ENCODE peak calls at places on chromosome 18, in four cellular contexts. C is kidney epithelial cell; K is frontal cortex; X is effector CD4-positive, alpha-beta T cell. Q is an unnamed sample.

GRCh38 chr18:68796936-68797690 is 767 bp upstream of the CCDC102B start:
- DNase-seq in C (peak), K (no peak), X (no peak), Q (no peak)

GRCh38 chr18:6086731-6087130 is 191.4 kb upstream of the TMEM200C start:
- DNase-seq in C (no peak), K (no peak), X (no peak), Q (no peak)

GRCh38 chr18:54734059-54734458 is 94.2 kb upstream of the RAB27B start:
- DNase-seq in C (peak), K (no peak), X (no peak), Q (no peak)

GRCh38 chr18:46771141-46771540 is 14.3 kb upstream of the ST8SIA5 start:
- DNase-seq in C (no peak), K (no peak), X (no peak), Q (no peak)

GRCh38 chr18:79542876-79543750 is 136.5 kb upstream of the CTDP1 start:
- DNase-seq in C (no peak), K (no peak), X (no peak), Q (no peak)

GRCh38 chr18:60693426-60693825 is 320.9 kb upstream of the MC4R start:
- DNase-seq in C (no peak), K (no peak), X (no peak), Q (no peak)

GRCh38 chr18:63177259-63177658 is 142.3 kb downstream of the BCL2 start:
- DNase-seq in C (no peak), K (no peak), X (no peak), Q (no peak)

GRCh38 chr18:45962461-45962860 is 4.7 kb downstream of the EPG5 start:
- DNase-seq in C (peak), K (no peak), X (peak), Q (no peak)

GRCh38 chr18:42298744-42299685 is 344.0 kb downstream of the PIK3C3 start:
- DNase-seq in C (no peak), K (peak), X (peak), Q (peak)

GRCh38 chr18:39486268-39486667 is 1920.7 kb upstream of the CELF4 start:
- DNase-seq in C (no peak), K (no peak), X (no peak), Q (no peak)

GRCh38 chr18:57107141-57107832 is 39.6 kb upstream of the BOD1L2 start:
- DNase-seq in C (no peak), K (no peak), X (no peak), Q (peak)

GRCh38 chr18:61917870-61918269 is 25.1 kb upstream of the RNF152 start:
- DNase-seq in C (no peak), K (no peak), X (no peak), Q (no peak)

GRCh38 chr18:61398961-61399632 is 65.9 kb downstream of the CDH20 start:
- DNase-seq in C (no peak), K (no peak), X (no peak), Q (no peak)

GRCh38 chr18:59400407-59400806 is 41.3 kb upstream of the LMAN1 start:
- DNase-seq in C (no peak), K (no peak), X (no peak), Q (no peak)

GRCh38 chr18:7572837-7573236 is 5.7 kb downstream of the PTPRM start:
- DNase-seq in C (no peak), K (no peak), X (no peak), Q (no peak)

GRCh38 chr18:58670561-58671121 is 624 bp upstream of the MALT1 start:
- DNase-seq in C (no peak), K (no peak), X (no peak), Q (no peak)

GRCh38 chr18:74221081-74221480 is 70.7 kb downstream of the CYB5A start:
- DNase-seq in C (no peak), K (no peak), X (no peak), Q (no peak)

GRCh38 chr18:47758000-47758399 is 172.5 kb downstream of the SMAD2 start:
- DNase-seq in C (no peak), K (no peak), X (no peak), Q (no peak)

GRCh38 chr18:48053881-48054586 is 123.6 kb upstream of the SMAD2 start:
- DNase-seq in C (no peak), K (no peak), X (no peak), Q (no peak)

GRCh38 chr18:63074987-63075404 is 244.6 kb downstream of the BCL2 start:
- DNase-seq in C (no peak), K (peak), X (peak), Q (peak)

GRCh38 chr18:80247403-80247916 is at the start of gene PARD6G:
- DNase-seq in C (no peak), K (peak), X (no peak), Q (peak)

GRCh38 chr18:6878881-6879280 is 149.4 kb downstream of the ARHGAP28 start:
- DNase-seq in C (no peak), K (no peak), X (no peak), Q (no peak)

GRCh38 chr18:6997802-6998201 is 119.8 kb downstream of the LAMA1 start:
- DNase-seq in C (no peak), K (no peak), X (no peak), Q (no peak)

GRCh38 chr18:5582849-5583667 is 39.3 kb upstream of the EPB41L3 start:
- DNase-seq in C (peak), K (no peak), X (no peak), Q (no peak)

GRCh38 chr18:4181882-4182568 is 273.1 kb downstream of the DLGAP1 start:
- DNase-seq in C (no peak), K (no peak), X (no peak), Q (no peak)

GRCh38 chr18:57885931-57886330 is 82.8 kb upstream of the ATP8B1 start:
- DNase-seq in C (no peak), K (no peak), X (no peak), Q (no peak)